ENCODE peak calls at places on chromosomes 5 and 9, in four cellular contexts. U is adrenal gland, X is left ventricle myocardium inferior, O is fibroblast of villous mesenchyme. N is an unnamed sample.

GRCh38 chr5:121805931-121806330 is 45.8 kb upstream of the FTMT start:
- DNase-seq in O (peak; percentile 2), X (no peak), U (no peak), N (no peak)

GRCh38 chr5:127776477-127776876 is 73.3 kb downstream of the CCDC192 start:
- DNase-seq in X (no peak), O (no peak), U (no peak), N (no peak)

GRCh38 chr9:90803860-90804593 is 2.4 kb downstream of the SYK start:
- DNase-seq in U (no peak), X (no peak), O (no peak), N (no peak)

GRCh38 chr5:109485030-109485429 is 75.3 kb upstream of the PJA2 start:
- DNase-seq in U (peak; percentile 81), O (peak; percentile 8), X (peak; percentile 65), N (peak; percentile 72)

GRCh38 chr5:138316355-138316754 is 15.2 kb downstream of the CDC25C start:
- DNase-seq in X (no peak), O (no peak), U (no peak), N (no peak)

GRCh38 chr9:21964925-21965385 is 29.2 kb downstream of the CDKN2A start:
- DNase-seq in X (no peak), O (peak; percentile 61), U (peak; percentile 56), N (no peak)

GRCh38 chr5:54743997-54744788 is 226.6 kb downstream of the SNX18 start:
- DNase-seq in X (no peak), U (no peak), O (peak; percentile 98), N (no peak)

GRCh38 chr9:24035816-24036215 is 209.8 kb upstream of the ELAVL2 start:
- DNase-seq in U (no peak), X (no peak), O (no peak), N (no peak)

GRCh38 chr5:5340206-5340729 is 82.2 kb upstream of the ICE1 start:
- DNase-seq in X (peak; percentile 42), U (peak; percentile 81), O (peak; percentile 96), N (peak; percentile 88)

GRCh38 chr9:124251188-124251587 is 6.6 kb upstream of the NEK6 start:
- DNase-seq in O (no peak), U (no peak), X (no peak), N (no peak)

GRCh38 chr9:111661150-111661801 is at the start of gene GNG10:
- DNase-seq in O (peak; percentile 52), X (peak; percentile 61), U (peak; percentile 49), N (peak; percentile 43)

GRCh38 chr5:171615201-171616001 is 170.2 kb upstream of the SMIM23 start:
- DNase-seq in U (no peak), O (no peak), X (peak; percentile 39), N (no peak)

GRCh38 chr5:163105456-163105855 is 331.9 kb upstream of the CCNG1 start:
- DNase-seq in X (no peak), U (no peak), O (no peak), N (no peak)
- H3K4me3 ChIP-seq in X (no peak overlapping the region), U (no peak overlapping the region), O (no peak overlapping the region), N (no peak overlapping the region)

GRCh38 chr9:106632621-106633020 is 230.3 kb upstream of the ZNF462 start:
- DNase-seq in U (no peak), O (no peak), X (no peak), N (no peak)
- H3K4me3 ChIP-seq in U (no peak overlapping the region), O (no peak overlapping the region), X (no peak overlapping the region), N (no peak overlapping the region)

GRCh38 chr5:17216176-17216973 is 1.1 kb upstream of the BASP1 start:
- DNase-seq in X (peak; percentile 59), O (peak; percentile 85), U (peak; percentile 70), N (peak; percentile 88)

GRCh38 chr5:17216974-17217325 is 481 bp upstream of the BASP1 start:
- DNase-seq in U (no peak), X (no peak), O (peak; percentile 79), N (peak; percentile 47)

GRCh38 chr5:17219006-17219422 is 1.6 kb downstream of the BASP1 start:
- DNase-seq in U (no peak), X (no peak), O (peak; percentile 41), N (no peak)

GRCh38 chr5:17218353-17219005 is 1.0 kb downstream of the BASP1 start:
- DNase-seq in U (no peak), O (peak; percentile 61), X (peak; percentile 23), N (peak; percentile 71)

GRCh38 chr5:17217421-17218352 is at the start of gene BASP1:
- DNase-seq in X (peak; percentile 73), U (peak; percentile 46), O (peak; percentile 89), N (peak; percentile 90)
- H3K4me3 ChIP-seq in X (peak within 1 kb of the TSS; percentile 66), U (no peak within 1 kb of the TSS), O (peak within 1 kb of the TSS; percentile 80), N (peak within 1 kb of the TSS; percentile 76)

GRCh38 chr5:62283856-62284255 is 22.1 kb upstream of the KIF2A start:
- DNase-seq in O (no peak), U (no peak), X (no peak), N (no peak)

GRCh38 chr5:62286834-62287611 is 19.0 kb upstream of the KIF2A start:
- DNase-seq in U (no peak), X (no peak), O (no peak), N (no peak)

GRCh38 chr5:62282951-62283446 is 23.0 kb upstream of the KIF2A start:
- DNase-seq in U (no peak), X (no peak), O (no peak), N (no peak)

GRCh38 chr5:62288118-62288517 is 17.9 kb upstream of the KIF2A start:
- DNase-seq in X (no peak), U (no peak), O (no peak), N (no peak)

DNA sequence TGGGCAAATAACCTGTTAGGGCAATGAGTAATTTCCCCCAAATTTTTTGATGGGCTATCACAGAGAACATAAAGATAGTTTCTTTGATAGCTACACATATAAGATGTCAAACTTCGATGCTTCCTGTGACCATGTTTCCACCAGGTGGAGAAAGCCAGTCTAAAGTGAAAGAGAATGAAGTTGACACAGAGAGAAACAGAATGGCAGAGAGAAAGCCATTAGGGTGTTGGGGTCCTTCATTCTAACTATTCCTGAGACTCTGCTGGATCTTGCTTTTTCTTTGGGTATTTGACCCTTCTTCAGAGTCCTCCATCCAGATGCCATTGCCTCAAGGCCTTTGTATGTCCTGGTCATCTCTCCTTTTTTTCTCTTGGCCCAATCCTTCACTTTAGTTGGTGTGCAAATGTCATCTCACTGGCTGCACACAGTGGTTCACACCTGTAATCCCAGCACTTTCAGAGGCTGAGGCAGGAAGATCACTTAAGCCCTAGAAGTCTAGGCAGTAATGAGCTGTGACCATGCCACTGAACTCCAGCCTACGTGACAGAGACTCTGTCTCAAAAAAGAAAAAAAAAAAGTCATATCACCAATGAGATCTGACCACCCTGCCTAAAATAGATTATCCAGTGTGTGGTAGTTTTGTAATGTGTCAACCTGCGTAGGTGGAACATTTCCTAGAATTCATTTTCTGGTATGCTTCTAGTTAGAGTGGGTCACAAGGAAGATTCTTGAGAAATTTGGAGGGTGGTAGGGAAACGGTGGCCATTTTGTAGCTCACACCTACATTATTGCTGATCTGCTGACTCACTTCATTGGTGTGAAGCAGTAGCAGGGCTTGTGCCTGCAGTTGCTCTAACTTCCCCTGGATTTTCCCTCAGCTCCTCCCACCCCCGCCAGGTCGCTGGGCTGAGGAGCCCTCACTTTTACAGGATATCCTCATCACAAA is 20.8 kb upstream of the KIF2A start:
- DNase-seq in U (no peak), O (no peak), X (no peak), N (no peak)
- H3K4me3 ChIP-seq in U (no peak overlapping the region), O (no peak overlapping the region), X (no peak overlapping the region), N (no peak overlapping the region)

DNA sequence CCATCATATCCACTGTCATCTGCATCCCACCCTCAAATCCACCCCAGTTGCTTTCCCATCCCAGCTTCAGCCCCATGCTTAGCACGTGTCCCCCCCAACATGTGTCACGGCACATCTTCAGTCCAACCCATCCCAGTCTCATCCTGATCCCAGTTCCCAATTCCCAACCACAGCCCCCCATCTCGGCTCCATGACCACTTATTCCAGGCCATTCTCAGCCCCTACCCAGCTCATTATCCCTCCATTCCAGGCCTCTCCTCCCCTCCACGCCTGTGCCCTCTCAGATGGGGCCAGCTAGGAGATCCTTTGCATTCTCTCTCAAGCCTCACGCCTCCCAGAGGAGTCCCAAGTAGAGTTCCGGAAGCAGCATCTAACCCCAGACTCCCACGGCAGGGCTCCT is 660 bp upstream of the DBN1 start:
- DNase-seq in O (peak; percentile 35), U (no peak), X (no peak), N (no peak)
- H3K4me3 ChIP-seq in O (no peak overlapping the region), U (no peak overlapping the region), X (peak overlapping the region; percentile 79), N (no peak overlapping the region)

GRCh38 chr5:179152941-179153340 is 92.8 kb downstream of the ZNF354C start:
- DNase-seq in O (no peak), X (no peak), U (no peak), N (peak; percentile 45)

GRCh38 chr5:179154346-179154990 is 94.3 kb downstream of the ZNF354C start:
- DNase-seq in X (no peak), U (no peak), O (no peak), N (peak; percentile 30)

GRCh38 chr5:179153341-179153901 is 93.2 kb downstream of the ZNF354C start:
- DNase-seq in O (no peak), X (no peak), U (no peak), N (peak; percentile 12)

GRCh38 chr5:179154991-179155955 is 95.1 kb downstream of the ZNF354C start:
- DNase-seq in O (no peak), X (no peak), U (no peak), N (peak; percentile 56)

DNA sequence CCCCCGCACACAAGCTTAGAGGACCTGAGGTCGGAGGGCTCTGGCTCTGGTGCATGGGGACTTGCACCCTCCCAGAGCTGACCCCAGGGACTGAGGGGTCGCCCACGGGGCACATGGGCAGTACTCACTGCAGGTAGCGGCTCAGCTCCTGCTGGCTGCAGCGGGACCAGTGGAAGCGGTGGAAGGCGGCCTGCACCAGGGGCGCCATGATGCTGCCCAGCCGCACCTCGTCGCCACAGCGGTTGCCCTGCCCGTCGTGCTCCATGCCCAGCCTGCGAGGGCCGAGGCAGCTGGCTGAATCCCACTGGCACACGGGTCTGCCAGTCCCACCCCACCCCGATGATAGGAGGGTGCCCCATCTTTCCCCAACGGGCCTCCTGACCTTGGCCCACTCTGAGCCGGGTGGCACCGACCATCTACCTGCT is 93.8 kb downstream of the ZNF354C start:
- DNase-seq in X (no peak), U (no peak), O (no peak), N (no peak)
- H3K4me3 ChIP-seq in X (no peak overlapping the region), U (no peak overlapping the region), O (no peak overlapping the region), N (no peak overlapping the region)

GRCh38 chr9:134373953-134374300 is 47.7 kb downstream of the RXRA start:
- DNase-seq in O (no peak), X (no peak), U (peak; percentile 76), N (no peak)

GRCh38 chr9:134371731-134372130 is 45.5 kb downstream of the RXRA start:
- DNase-seq in U (peak; percentile 75), X (peak; percentile 73), O (peak; percentile 69), N (peak; percentile 86)

GRCh38 chr9:134372621-134373267 is 46.5 kb downstream of the RXRA start:
- DNase-seq in U (peak; percentile 71), X (peak; percentile 65), O (peak; percentile 66), N (peak; percentile 53)

GRCh38 chr9:134374301-134375010 is 48.2 kb downstream of the RXRA start:
- DNase-seq in X (peak; percentile 45), U (peak; percentile 80), O (no peak), N (peak; percentile 53)

GRCh38 chr9:134373269-134373668 is 47.0 kb downstream of the RXRA start:
- DNase-seq in O (no peak), X (no peak), U (no peak), N (no peak)
- H3K4me3 ChIP-seq in O (no peak overlapping the region), X (no peak overlapping the region), U (no peak overlapping the region), N (no peak overlapping the region)

GRCh38 chr5:73158313-73158712 is 14.7 kb upstream of the TMEM174 start:
- DNase-seq in O (no peak), X (no peak), U (no peak), N (no peak)
- H3K4me3 ChIP-seq in O (no peak overlapping the region), X (no peak overlapping the region), U (no peak overlapping the region), N (no peak overlapping the region)

N was measured in tibial artery.